ENCODE peak calls at places on chromosome 9, in four cellular contexts. One of them, this sample, is unnamed. For H3K9me3 and H3K27me3, the result is how much of the 10 kb centered on the place peaks cover.

GRCh38 chr9:120152295-120152694 is 427.7 kb downstream of the CDK5RAP2 start:
- DNase-seq in WERI-Rb-1: peak
- DNase-seq in right cardiac atrium: peak
- DNase-seq in tibial nerve: no peak
- DNase-seq in this sample: no peak

GRCh38 chr9:138011951-138012500 is 134.4 kb downstream of the CACNA1B start:
- DNase-seq in WERI-Rb-1: no peak
- DNase-seq in right cardiac atrium: no peak
- DNase-seq in tibial nerve: no peak
- DNase-seq in this sample: no peak

GRCh38 chr9:81028504-81028903 is 660.8 kb downstream of the TLE1 start:
- DNase-seq in WERI-Rb-1: no peak
- DNase-seq in right cardiac atrium: no peak
- DNase-seq in tibial nerve: peak
- DNase-seq in this sample: no peak

GRCh38 chr9:693460-694390 is 147.8 kb upstream of the DMRT1 start:
- DNase-seq in WERI-Rb-1: no peak
- DNase-seq in right cardiac atrium: peak
- DNase-seq in tibial nerve: peak
- DNase-seq in this sample: peak

GRCh38 chr9:117415584-117415937 is 704 bp upstream of the ASTN2 start:
- DNase-seq in WERI-Rb-1: peak
- DNase-seq in right cardiac atrium: no peak
- DNase-seq in tibial nerve: no peak
- DNase-seq in this sample: no peak

GRCh38 chr9:20042312-20042711 is 253.5 kb upstream of the SLC24A2 start:
- DNase-seq in WERI-Rb-1: no peak
- DNase-seq in right cardiac atrium: no peak
- DNase-seq in tibial nerve: no peak
- DNase-seq in this sample: no peak

GRCh38 chr9:130185494-130186005 is 13.3 kb downstream of the NCS1 start:
- DNase-seq in WERI-Rb-1: no peak
- DNase-seq in right cardiac atrium: peak
- DNase-seq in tibial nerve: no peak
- DNase-seq in this sample: no peak

GRCh38 chr9:128159073-128159783 is 837 bp upstream of the BBLN start:
- DNase-seq in WERI-Rb-1: no peak
- DNase-seq in right cardiac atrium: peak
- DNase-seq in tibial nerve: peak
- DNase-seq in this sample: no peak

GRCh38 chr9:127305450-127306226 is 41.1 kb downstream of the GARNL3 start:
- DNase-seq in WERI-Rb-1: peak
- DNase-seq in right cardiac atrium: no peak
- DNase-seq in tibial nerve: no peak
- DNase-seq in this sample: no peak

GRCh38 chr9:99385215-99385614 is 163.1 kb downstream of the SEC61B start:
- DNase-seq in WERI-Rb-1: no peak
- DNase-seq in right cardiac atrium: no peak
- DNase-seq in tibial nerve: no peak
- DNase-seq in this sample: no peak

GRCh38 chr9:118650407-118650806 is 718.8 kb downstream of the BRINP1 start:
- DNase-seq in WERI-Rb-1: no peak
- DNase-seq in right cardiac atrium: no peak
- DNase-seq in tibial nerve: no peak
- DNase-seq in this sample: no peak

GRCh38 chr9:126956929-126957686 is 42.5 kb downstream of the RALGPS1 start:
- DNase-seq in WERI-Rb-1: peak
- DNase-seq in right cardiac atrium: peak
- DNase-seq in tibial nerve: no peak
- DNase-seq in this sample: peak

GRCh38 chr9:105385372-105385985 is 62.4 kb upstream of the FSD1L start:
- DNase-seq in WERI-Rb-1: no peak
- DNase-seq in right cardiac atrium: no peak
- DNase-seq in tibial nerve: peak
- DNase-seq in this sample: peak

GRCh38 chr9:121466142-121466541 is 33.5 kb downstream of the GGTA1 start:
- DNase-seq in WERI-Rb-1: no peak
- DNase-seq in right cardiac atrium: no peak
- DNase-seq in tibial nerve: no peak
- DNase-seq in this sample: no peak

GRCh38 chr9:126781717-126782388 is 23.0 kb upstream of the ZBTB43 start:
- DNase-seq in WERI-Rb-1: peak
- DNase-seq in right cardiac atrium: peak
- DNase-seq in tibial nerve: peak
- DNase-seq in this sample: peak

GRCh38 chr9:85900504-85901201 is 40.3 kb upstream of the NAA35 start:
- DNase-seq in WERI-Rb-1: peak
- DNase-seq in right cardiac atrium: no peak
- DNase-seq in tibial nerve: peak
- DNase-seq in this sample: no peak

GRCh38 chr9:1647776-1648175 is 367.4 kb upstream of the SMARCA2 start:
- DNase-seq in WERI-Rb-1: no peak
- DNase-seq in right cardiac atrium: no peak
- DNase-seq in tibial nerve: no peak
- DNase-seq in this sample: no peak

GRCh38 chr9:121748080-121748479 is 96.6 kb downstream of the DAB2IP start:
- DNase-seq in WERI-Rb-1: no peak
- DNase-seq in right cardiac atrium: no peak
- DNase-seq in tibial nerve: no peak
- DNase-seq in this sample: no peak

GRCh38 chr9:93141771-93142483 is 7.9 kb upstream of the NINJ1 start:
- DNase-seq in WERI-Rb-1: no peak
- DNase-seq in right cardiac atrium: no peak
- DNase-seq in tibial nerve: no peak
- DNase-seq in this sample: peak

GRCh38 chr9:90878562-90878961 is 76.9 kb downstream of the SYK start:
- DNase-seq in WERI-Rb-1: no peak
- DNase-seq in right cardiac atrium: no peak
- DNase-seq in tibial nerve: no peak
- DNase-seq in this sample: no peak

GRCh38 chr9:111000202-111000601 is 38.1 kb downstream of the LPAR1 start:
- DNase-seq in WERI-Rb-1: no peak
- DNase-seq in right cardiac atrium: no peak
- DNase-seq in tibial nerve: no peak
- DNase-seq in this sample: no peak

GRCh38 chr9:114450833-114451706 is 54.2 kb downstream of the WHRN start:
- DNase-seq in WERI-Rb-1: no peak
- DNase-seq in right cardiac atrium: no peak
- DNase-seq in tibial nerve: no peak
- DNase-seq in this sample: no peak

GRCh38 chr9:35911690-35912089 is 2.4 kb downstream of the SPAAR start:
- DNase-seq in WERI-Rb-1: no peak
- DNase-seq in right cardiac atrium: peak
- DNase-seq in tibial nerve: no peak
- DNase-seq in this sample: no peak
- H3K4me3 ChIP-seq in WERI-Rb-1: no peak
- H3K4me3 ChIP-seq in right cardiac atrium: peak
- H3K4me3 ChIP-seq in tibial nerve: no peak
- H3K4me3 ChIP-seq in this sample: peak

DNA sequence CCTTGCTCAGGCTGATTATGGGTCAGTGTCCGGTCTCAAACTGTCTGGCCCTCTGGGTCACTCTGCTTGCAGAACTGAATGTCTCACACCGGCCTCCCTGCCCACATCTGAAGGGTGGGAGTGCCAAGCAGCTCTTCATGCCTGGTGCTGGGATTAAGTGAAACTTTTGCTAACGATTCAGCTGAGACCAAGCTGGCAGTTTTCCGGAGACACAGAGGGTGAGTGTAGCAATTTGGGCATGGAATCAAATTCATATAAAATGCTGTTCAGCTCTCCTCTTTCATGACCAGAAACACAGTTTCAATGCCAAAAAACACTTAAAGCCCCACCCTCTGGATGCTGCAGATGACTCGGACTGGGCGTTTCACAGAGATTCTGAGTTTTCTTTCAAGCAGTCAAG is 207.5 kb downstream of the NXNL2 start:
- DNase-seq in WERI-Rb-1: no peak
- DNase-seq in right cardiac atrium: peak
- DNase-seq in tibial nerve: peak
- DNase-seq in this sample: no peak
- H3K9me3 ChIP-seq in WERI-Rb-1: under half
- H3K9me3 ChIP-seq in right cardiac atrium: under half
- H3K9me3 ChIP-seq in tibial nerve: under half
- H3K9me3 ChIP-seq in this sample: under half

GRCh38 chr9:134497283-134497860 is 144.2 kb upstream of the COL5A1 start:
- DNase-seq in WERI-Rb-1: no peak
- DNase-seq in right cardiac atrium: no peak
- DNase-seq in tibial nerve: no peak
- DNase-seq in this sample: no peak

GRCh38 chr9:134494273-134494815 is 147.3 kb upstream of the COL5A1 start:
- DNase-seq in WERI-Rb-1: peak
- DNase-seq in right cardiac atrium: peak
- DNase-seq in tibial nerve: no peak
- DNase-seq in this sample: no peak

GRCh38 chr9:134494905-134495304 is 146.7 kb upstream of the COL5A1 start:
- DNase-seq in WERI-Rb-1: no peak
- DNase-seq in right cardiac atrium: peak
- DNase-seq in tibial nerve: no peak
- DNase-seq in this sample: peak

GRCh38 chr9:134496413-134497282 is 145.0 kb upstream of the COL5A1 start:
- DNase-seq in WERI-Rb-1: no peak
- DNase-seq in right cardiac atrium: peak
- DNase-seq in tibial nerve: no peak
- DNase-seq in this sample: no peak

GRCh38 chr9:134495881-134496412 is 145.7 kb upstream of the COL5A1 start:
- DNase-seq in WERI-Rb-1: no peak
- DNase-seq in right cardiac atrium: peak
- DNase-seq in tibial nerve: no peak
- DNase-seq in this sample: no peak
- H3K27me3 ChIP-seq in WERI-Rb-1: under half
- H3K27me3 ChIP-seq in right cardiac atrium: under half
- H3K27me3 ChIP-seq in tibial nerve: under half
- H3K27me3 ChIP-seq in this sample: under half

DNA sequence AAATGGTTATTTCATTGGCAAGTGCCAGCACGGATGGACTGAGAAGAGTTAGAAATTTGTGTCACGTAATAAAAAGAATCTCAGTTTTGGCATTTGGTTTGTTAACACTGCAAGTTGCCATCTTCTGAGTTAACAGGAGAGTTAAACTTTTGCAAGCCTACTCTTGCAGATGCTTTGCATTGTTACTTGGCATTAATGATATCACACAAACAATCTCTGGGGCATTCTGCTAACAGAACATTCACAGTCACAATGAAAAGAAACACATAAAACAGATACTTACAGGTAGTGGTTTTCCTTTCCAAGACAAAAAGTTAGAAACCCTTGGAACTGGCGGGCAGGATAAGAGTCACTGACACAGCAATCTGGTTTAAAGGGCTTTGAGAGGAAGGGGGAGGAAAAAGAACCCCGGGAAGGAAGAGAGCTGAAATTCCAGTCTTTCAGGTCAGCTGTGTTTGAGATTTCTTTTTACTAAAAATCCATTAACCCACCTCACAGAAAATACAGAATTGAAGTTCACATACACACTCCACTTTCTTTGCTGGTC is 524 bp downstream of the FREM1 start:
- DNase-seq in WERI-Rb-1: no peak
- DNase-seq in right cardiac atrium: no peak
- DNase-seq in tibial nerve: no peak
- DNase-seq in this sample: no peak
- H3K4me3 ChIP-seq in WERI-Rb-1: no peak
- H3K4me3 ChIP-seq in right cardiac atrium: peak
- H3K4me3 ChIP-seq in tibial nerve: peak
- H3K4me3 ChIP-seq in this sample: peak

GRCh38 chr9:65430221-65430620 is 145.2 kb upstream of the FOXD4L5 start:
- DNase-seq in WERI-Rb-1: no peak
- DNase-seq in right cardiac atrium: no peak
- DNase-seq in tibial nerve: no peak
- DNase-seq in this sample: no peak
- H3K9me3 ChIP-seq in WERI-Rb-1: under half
- H3K9me3 ChIP-seq in right cardiac atrium: under half
- H3K9me3 ChIP-seq in tibial nerve: under half
- H3K9me3 ChIP-seq in this sample: under half

DNA sequence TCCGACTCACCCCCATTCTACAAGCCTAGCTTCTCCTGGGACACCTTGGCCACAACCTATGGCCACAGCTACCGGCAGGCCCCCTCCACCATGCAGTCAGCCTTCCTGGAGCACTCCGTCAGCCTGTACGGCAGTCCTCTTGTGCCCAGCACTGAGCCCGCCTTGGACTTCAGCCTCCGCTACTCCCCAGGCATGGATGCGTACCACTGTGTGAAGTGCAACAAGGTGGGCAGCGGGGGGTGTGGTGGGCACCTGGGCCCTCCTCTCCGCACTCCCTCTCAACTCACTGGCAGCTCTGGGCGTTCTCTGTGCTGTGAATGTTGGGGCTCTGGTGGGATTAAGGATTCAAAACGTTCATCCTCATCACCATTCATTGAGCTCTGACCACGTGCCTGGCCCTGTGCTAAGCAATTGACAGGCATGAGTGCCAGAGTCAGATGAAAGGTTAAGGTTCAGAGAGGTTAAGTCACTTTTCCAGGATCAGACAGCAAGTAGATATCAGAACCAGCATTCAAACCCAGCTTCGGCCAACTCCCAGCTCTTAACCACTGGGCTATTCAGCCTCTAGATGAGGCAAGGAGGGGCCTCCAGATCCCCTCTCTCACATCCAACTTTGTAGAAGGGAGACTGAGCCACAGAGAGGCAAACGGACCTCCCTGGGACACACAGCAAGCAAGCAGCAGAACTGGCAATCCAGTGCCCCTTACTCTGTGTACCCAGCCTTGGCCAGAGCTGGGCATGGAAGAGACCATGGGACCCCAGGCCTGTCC is 9.9 kb downstream of the GFI1B start:
- DNase-seq in WERI-Rb-1: no peak
- DNase-seq in right cardiac atrium: no peak
- DNase-seq in tibial nerve: no peak
- DNase-seq in this sample: no peak
- H3K27me3 ChIP-seq in WERI-Rb-1: under half
- H3K27me3 ChIP-seq in right cardiac atrium: under half
- H3K27me3 ChIP-seq in tibial nerve: half or more
- H3K27me3 ChIP-seq in this sample: under half

DNA sequence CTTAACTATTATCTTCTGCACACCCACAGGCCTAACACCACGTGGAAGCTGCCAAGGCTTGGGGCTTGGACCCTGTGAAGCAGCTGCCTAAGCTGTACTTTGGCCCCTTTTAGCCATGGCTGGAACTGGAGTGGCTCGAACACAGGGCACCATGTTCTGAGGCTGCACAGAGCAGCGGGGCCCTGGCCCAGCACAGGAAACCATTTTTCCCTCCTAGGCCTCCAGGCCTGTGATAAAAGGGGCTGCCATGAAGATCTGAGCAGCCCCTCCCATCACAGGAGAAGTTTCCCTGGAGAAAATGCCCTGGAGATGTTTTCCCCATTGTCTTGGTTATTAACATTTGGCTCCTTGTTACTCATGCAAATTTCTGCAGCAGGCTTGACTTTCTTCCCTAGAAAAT is 126.3 kb downstream of the MELK start:
- DNase-seq in WERI-Rb-1: no peak
- DNase-seq in right cardiac atrium: no peak
- DNase-seq in tibial nerve: no peak
- DNase-seq in this sample: no peak
- H3K4me3 ChIP-seq in WERI-Rb-1: no peak
- H3K4me3 ChIP-seq in right cardiac atrium: no peak
- H3K4me3 ChIP-seq in tibial nerve: no peak
- H3K4me3 ChIP-seq in this sample: no peak

This sample was measured in gastrocnemius medialis.